ENCODE peak calls at places on chromosome 17, in eight cellular contexts. One of them, this sample, is unnamed.

GRCh38 chr17:81302324-81302723 is 7.2 kb upstream of the SLC38A10 start:
- DNase-seq in NCI-H1105: no peak
- DNase-seq in Karpas-422: no peak
- DNase-seq in adipocyte: no peak
- DNase-seq in T-helper 2 cell: no peak
- DNase-seq in effector CD4-positive, alpha-beta T cell: no peak
- DNase-seq in endodermal cell: no peak
- DNase-seq in colonic mucosa: no peak
- DNase-seq in this sample: no peak

GRCh38 chr17:44556854-44557606 is at the start of gene FZD2:
- DNase-seq in colonic mucosa: peak
- DNase-seq in T-helper 2 cell: peak
- DNase-seq in Karpas-422: peak
- DNase-seq in effector CD4-positive, alpha-beta T cell: no peak
- DNase-seq in adipocyte: peak
- DNase-seq in NCI-H1105: peak
- DNase-seq in endodermal cell: peak
- DNase-seq in this sample: peak

GRCh38 chr17:1053661-1054360 is 56.9 kb downstream of the TIMM22 start:
- DNase-seq in Karpas-422: no peak
- DNase-seq in NCI-H1105: no peak
- DNase-seq in effector CD4-positive, alpha-beta T cell: no peak
- DNase-seq in adipocyte: no peak
- DNase-seq in colonic mucosa: no peak
- DNase-seq in endodermal cell: peak
- DNase-seq in T-helper 2 cell: no peak
- DNase-seq in this sample: no peak

GRCh38 chr17:60525347-60525623 is 757 bp downstream of the APPBP2 start:
- DNase-seq in NCI-H1105: no peak
- DNase-seq in colonic mucosa: peak
- DNase-seq in endodermal cell: no peak
- DNase-seq in adipocyte: peak
- DNase-seq in Karpas-422: no peak
- DNase-seq in effector CD4-positive, alpha-beta T cell: no peak
- DNase-seq in T-helper 2 cell: no peak
- DNase-seq in this sample: no peak

GRCh38 chr17:68849673-68850260 is 105.4 kb downstream of the ABCA8 start:
- DNase-seq in endodermal cell: no peak
- DNase-seq in T-helper 2 cell: no peak
- DNase-seq in Karpas-422: no peak
- DNase-seq in colonic mucosa: no peak
- DNase-seq in NCI-H1105: peak
- DNase-seq in adipocyte: no peak
- DNase-seq in effector CD4-positive, alpha-beta T cell: no peak
- DNase-seq in this sample: no peak

GRCh38 chr17:50931003-50931878 is 65.1 kb upstream of the TOB1 start:
- DNase-seq in colonic mucosa: peak
- DNase-seq in endodermal cell: peak
- DNase-seq in Karpas-422: peak
- DNase-seq in NCI-H1105: peak
- DNase-seq in effector CD4-positive, alpha-beta T cell: peak
- DNase-seq in adipocyte: peak
- DNase-seq in T-helper 2 cell: peak
- DNase-seq in this sample: no peak

GRCh38 chr17:56558088-56558487 is 35.4 kb upstream of the NOG start:
- DNase-seq in T-helper 2 cell: no peak
- DNase-seq in endodermal cell: no peak
- DNase-seq in Karpas-422: no peak
- DNase-seq in effector CD4-positive, alpha-beta T cell: no peak
- DNase-seq in NCI-H1105: no peak
- DNase-seq in adipocyte: no peak
- DNase-seq in colonic mucosa: no peak
- DNase-seq in this sample: no peak

GRCh38 chr17:57707892-57708291 is 37.2 kb downstream of the CCDC182 start:
- DNase-seq in NCI-H1105: no peak
- DNase-seq in endodermal cell: peak
- DNase-seq in T-helper 2 cell: no peak
- DNase-seq in Karpas-422: no peak
- DNase-seq in effector CD4-positive, alpha-beta T cell: no peak
- DNase-seq in colonic mucosa: no peak
- DNase-seq in adipocyte: peak
- DNase-seq in this sample: no peak

GRCh38 chr17:50214986-50215730 is 13.7 kb upstream of the COL1A1 start:
- DNase-seq in colonic mucosa: no peak
- DNase-seq in Karpas-422: no peak
- DNase-seq in NCI-H1105: no peak
- DNase-seq in effector CD4-positive, alpha-beta T cell: no peak
- DNase-seq in adipocyte: peak
- DNase-seq in endodermal cell: no peak
- DNase-seq in T-helper 2 cell: no peak
- DNase-seq in this sample: no peak

GRCh38 chr17:17535957-17536356 is 39.8 kb upstream of the RASD1 start:
- DNase-seq in adipocyte: peak
- DNase-seq in Karpas-422: no peak
- DNase-seq in T-helper 2 cell: no peak
- DNase-seq in NCI-H1105: no peak
- DNase-seq in colonic mucosa: peak
- DNase-seq in endodermal cell: no peak
- DNase-seq in effector CD4-positive, alpha-beta T cell: no peak
- DNase-seq in this sample: no peak

GRCh38 chr17:45225051-45225700 is 3.5 kb downstream of the FMNL1 start:
- DNase-seq in T-helper 2 cell: peak
- DNase-seq in endodermal cell: no peak
- DNase-seq in NCI-H1105: no peak
- DNase-seq in colonic mucosa: no peak
- DNase-seq in effector CD4-positive, alpha-beta T cell: peak
- DNase-seq in Karpas-422: no peak
- DNase-seq in adipocyte: no peak
- DNase-seq in this sample: no peak

GRCh38 chr17:35088647-35088910 is 25.1 kb upstream of the RFFL start:
- DNase-seq in effector CD4-positive, alpha-beta T cell: no peak
- DNase-seq in colonic mucosa: peak
- DNase-seq in NCI-H1105: peak
- DNase-seq in T-helper 2 cell: no peak
- DNase-seq in endodermal cell: no peak
- DNase-seq in Karpas-422: no peak
- DNase-seq in adipocyte: no peak
- DNase-seq in this sample: no peak

GRCh38 chr17:79658811-79659207 is 48.0 kb upstream of the RBFOX3 start:
- DNase-seq in endodermal cell: peak
- DNase-seq in T-helper 2 cell: no peak
- DNase-seq in colonic mucosa: no peak
- DNase-seq in effector CD4-positive, alpha-beta T cell: no peak
- DNase-seq in adipocyte: peak
- DNase-seq in Karpas-422: peak
- DNase-seq in NCI-H1105: no peak
- DNase-seq in this sample: no peak

GRCh38 chr17:46910179-46910927 is 12.6 kb upstream of the GOSR2 start:
- DNase-seq in adipocyte: no peak
- DNase-seq in endodermal cell: no peak
- DNase-seq in colonic mucosa: no peak
- DNase-seq in T-helper 2 cell: no peak
- DNase-seq in NCI-H1105: peak
- DNase-seq in Karpas-422: no peak
- DNase-seq in effector CD4-positive, alpha-beta T cell: no peak
- DNase-seq in this sample: no peak

GRCh38 chr17:6061290-6061689 is 8.9 kb upstream of the WSCD1 start:
- DNase-seq in adipocyte: peak
- DNase-seq in Karpas-422: no peak
- DNase-seq in T-helper 2 cell: no peak
- DNase-seq in NCI-H1105: no peak
- DNase-seq in colonic mucosa: no peak
- DNase-seq in endodermal cell: no peak
- DNase-seq in effector CD4-positive, alpha-beta T cell: no peak
- DNase-seq in this sample: peak

GRCh38 chr17:79031996-79032875 is 8.3 kb downstream of the C1QTNF1 start:
- DNase-seq in Karpas-422: no peak
- DNase-seq in NCI-H1105: no peak
- DNase-seq in T-helper 2 cell: no peak
- DNase-seq in adipocyte: no peak
- DNase-seq in colonic mucosa: no peak
- DNase-seq in endodermal cell: peak
- DNase-seq in effector CD4-positive, alpha-beta T cell: no peak
- DNase-seq in this sample: no peak

GRCh38 chr17:10697092-10698081 is at the start of the genes ADPRM and SCO1:
- DNase-seq in effector CD4-positive, alpha-beta T cell: peak
- DNase-seq in endodermal cell: peak
- DNase-seq in NCI-H1105: peak
- DNase-seq in Karpas-422: peak
- DNase-seq in colonic mucosa: peak
- DNase-seq in T-helper 2 cell: peak
- DNase-seq in adipocyte: peak
- DNase-seq in this sample: peak